ENCODE peak calls at places on chromosomes 11 and 22, in eight cellular contexts. F is GM23338; D is NCI-H2171; L is foreskin keratinocyte; K is PC-9; V is activated naive CD8-positive, alpha-beta T cell treated with anti-CD3 and anti-CD28 coated beads, Interleukin-2, amount 10 ng/mL, durations not matched to agents 7 days and 5 days; M is AML-193; R is stimulated activated CD4-positive, alpha-beta T cell treated with anti-CD3 and anti-CD28 coated beads, Interleukin-4, amount 100 ng/mL, for 24 hours. B is an unnamed sample.

GRCh38 chr11:69512136-69512535 is 30.7 kb downstream of the LINC01488 start:
- DNase-seq in F (no peak), D (no peak), L (no peak), K (no peak), V (no peak), M (no peak), R (no peak), B (no peak)

GRCh38 chr11:74134661-74135515 is 35.9 kb downstream of the C2CD3 start:
- DNase-seq in F (no peak), D (no peak), L (peak), K (no peak), V (no peak), M (no peak), R (no peak), B (no peak)

GRCh38 chr22:46887978-46888377 is 125.5 kb downstream of the TBC1D22A start:
- DNase-seq in F (no peak), D (no peak), L (no peak), K (no peak), V (no peak), M (no peak), R (no peak), B (no peak)

GRCh38 chr11:128942272-128942612 is 429 bp downstream of the TP53AIP1 start:
- DNase-seq in F (no peak), D (no peak), L (peak), K (no peak), V (no peak), M (no peak), R (no peak), B (no peak)

GRCh38 chr22:42439021-42439420 is 6.8 kb upstream of the NFAM1 start:
- DNase-seq in F (no peak), D (no peak), L (no peak), K (no peak), V (no peak), M (no peak), R (no peak), B (no peak)

GRCh38 chr11:125378083-125378482 is 118.0 kb downstream of the FEZ1 start:
- DNase-seq in F (no peak), D (no peak), L (no peak), K (no peak), V (no peak), M (no peak), R (no peak), B (no peak)

GRCh38 chr11:63015521-63016215 is at the start of gene SLC22A8:
- DNase-seq in F (peak), D (no peak), L (no peak), K (no peak), V (no peak), M (no peak), R (no peak), B (no peak)

GRCh38 chr22:32328306-32329201 is 29.1 kb upstream of the RFPL3 start:
- DNase-seq in F (no peak), D (no peak), L (no peak), K (no peak), V (no peak), M (no peak), R (no peak), B (no peak)

GRCh38 chr22:35037089-35037488 is 28.9 kb upstream of the ISX start:
- DNase-seq in F (peak), D (no peak), L (no peak), K (no peak), V (no peak), M (no peak), R (no peak), B (no peak)

GRCh38 chr11:8341966-8342365 is 78.3 kb upstream of the LMO1 start:
- DNase-seq in F (no peak), D (no peak), L (no peak), K (peak), V (no peak), M (no peak), R (no peak), B (no peak)

GRCh38 chr11:2266586-2267305 is 3.6 kb downstream of the ASCL2 start:
- DNase-seq in F (no peak), D (no peak), L (no peak), K (no peak), V (no peak), M (no peak), R (no peak), B (no peak)

GRCh38 chr22:31621507-31622160 is 40.4 kb downstream of the PISD start:
- DNase-seq in F (no peak), D (no peak), L (no peak), K (no peak), V (no peak), M (no peak), R (no peak), B (no peak)

GRCh38 chr11:43214471-43214870 is 97.3 kb upstream of the API5 start:
- DNase-seq in F (peak), D (no peak), L (no peak), K (no peak), V (no peak), M (no peak), R (no peak), B (no peak)

GRCh38 chr22:29603358-29604191 is at the start of gene NF2:
- DNase-seq in F (peak), D (peak), L (peak), K (peak), V (peak), M (peak), R (peak), B (peak)

GRCh38 chr11:75056806-75057205 is 39.9 kb downstream of the OR2AT4 start:
- DNase-seq in F (no peak), D (no peak), L (no peak), K (no peak), V (no peak), M (no peak), R (no peak), B (no peak)

GRCh38 chr22:38468761-38469305 is 937 bp downstream of the KDELR3 start:
- DNase-seq in F (no peak), D (no peak), L (no peak), K (no peak), V (no peak), M (no peak), R (no peak), B (no peak)

GRCh38 chr11:65539401-65540289 is 14.8 kb downstream of the SCYL1 start:
- DNase-seq in F (peak), D (no peak), L (peak), K (no peak), V (no peak), M (no peak), R (no peak), B (no peak)

GRCh38 chr11:26649884-26650283 is 72.0 kb downstream of the SLC5A12 start:
- DNase-seq in F (peak), D (peak), L (peak), K (peak), V (no peak), M (peak), R (peak), B (peak)

GRCh38 chr11:12175694-12176241 is 65.4 kb downstream of the MICAL2 start:
- DNase-seq in F (no peak), D (no peak), L (peak), K (peak), V (no peak), M (no peak), R (no peak), B (no peak)

GRCh38 chr11:66848671-66849500 is 5.6 kb downstream of the RCE1 start:
- DNase-seq in F (no peak), D (no peak), L (no peak), K (no peak), V (peak), M (no peak), R (no peak), B (no peak)

GRCh38 chr11:34948721-34949120 is 32.3 kb downstream of the PDHX start:
- DNase-seq in F (no peak), D (no peak), L (no peak), K (no peak), V (no peak), M (no peak), R (no peak), B (no peak)

GRCh38 chr22:23278883-23279675 is 98.8 kb downstream of the BCR start:
- DNase-seq in F (no peak), D (no peak), L (peak), K (peak), V (no peak), M (no peak), R (peak), B (no peak)

GRCh38 chr11:14973621-14974020 is 1.5 kb upstream of the CALCA start:
- DNase-seq in F (peak), D (no peak), L (no peak), K (no peak), V (peak), M (no peak), R (peak), B (no peak)

GRCh38 chr22:41898645-41899044 is 16.2 kb downstream of the SHISA8 start:
- DNase-seq in F (no peak), D (no peak), L (no peak), K (no peak), V (no peak), M (no peak), R (no peak), B (no peak)

GRCh38 chr11:129131361-129131760 is 60.8 kb downstream of the ARHGAP32 start:
- DNase-seq in F (no peak), D (no peak), L (no peak), K (no peak), V (no peak), M (no peak), R (no peak), B (no peak)

GRCh38 chr22:22085702-22086500 is 103.3 kb upstream of the TOP3B start:
- DNase-seq in F (no peak), D (no peak), L (no peak), K (no peak), V (no peak), M (no peak), R (no peak), B (no peak)

GRCh38 chr22:50316114-50317065 is 8.9 kb upstream of the PLXNB2 start:
- DNase-seq in F (no peak), D (no peak), L (no peak), K (no peak), V (peak), M (no peak), R (no peak), B (no peak)

GRCh38 chr11:113023228-113023627 is 62.0 kb downstream of the NCAM1 start:
- DNase-seq in F (no peak), D (no peak), L (no peak), K (no peak), V (no peak), M (no peak), R (no peak), B (no peak)

GRCh38 chr11:44726278-44727113 is at the start of gene TSPAN18:
- DNase-seq in F (peak), D (peak), L (no peak), K (no peak), V (peak), M (no peak), R (peak), B (no peak)

GRCh38 chr11:1501421-1502167 is 15.0 kb upstream of the MOB2 start:
- DNase-seq in F (no peak), D (no peak), L (no peak), K (no peak), V (no peak), M (no peak), R (no peak), B (no peak)

GRCh38 chr11:45161252-45162063 is 15.0 kb downstream of the PRDM11 start:
- DNase-seq in F (no peak), D (no peak), L (no peak), K (no peak), V (no peak), M (no peak), R (no peak), B (no peak)